ENCODE peak calls at places on chromosomes 7 and 10, in four cellular contexts. M is left ventricle myocardium inferior, D is prostate gland, G is adrenal gland. R is an unnamed sample.

GRCh38 chr7:150356265-150356897 is 12.2 kb upstream of the REPIN1 start:
- DNase-seq in M (no peak), D (no peak), G (no peak), R (no peak)

GRCh38 chr7:35468606-35469005 is 214.7 kb upstream of the TBX20 start:
- DNase-seq in M (no peak), D (no peak), G (no peak), R (no peak)

GRCh38 chr7:134083766-134084487 is 43.2 kb upstream of the LRGUK start:
- DNase-seq in M (no peak), D (no peak), G (peak; percentile 51), R (peak; percentile 24)

GRCh38 chr7:135180122-135180521 is 9.6 kb upstream of the CYREN start:
- DNase-seq in M (no peak), D (no peak), G (no peak), R (no peak)

GRCh38 chr7:103715376-103716110 is 269.5 kb upstream of the SLC26A5 start:
- DNase-seq in M (no peak), D (no peak), G (no peak), R (no peak)

GRCh38 chr10:131638049-131638448 is 262.8 kb upstream of the PPP2R2D start:
- DNase-seq in M (no peak), D (no peak), G (no peak), R (no peak)

GRCh38 chr10:18113881-18114280 is 26.3 kb upstream of the CACNB2 start:
- DNase-seq in M (no peak), D (no peak), G (no peak), R (no peak)

GRCh38 chr7:7424151-7424873 is 111.4 kb downstream of the COL28A1 start:
- DNase-seq in M (peak; percentile 35), D (peak; percentile 70), G (peak; percentile 73), R (peak; percentile 77)

GRCh38 chr10:16952010-16952550 is 134.9 kb upstream of the RSU1 start:
- DNase-seq in M (no peak), D (no peak), G (no peak), R (no peak)

GRCh38 chr7:105871142-105871541 is 5.3 kb downstream of the ATXN7L1 start:
- DNase-seq in M (no peak), D (no peak), G (no peak), R (no peak)

GRCh38 chr7:105769951-105770628 is 106.3 kb downstream of the ATXN7L1 start:
- DNase-seq in M (no peak), D (no peak), G (peak; percentile 46), R (peak; percentile 55)

GRCh38 chr10:22542773-22543172 is 171.6 kb downstream of the PIP4K2A start:
- DNase-seq in M (no peak), D (no peak), G (no peak), R (no peak)

GRCh38 chr10:653991-654646 is 35.3 kb downstream of the DIP2C start:
- DNase-seq in M (no peak), D (no peak), G (peak; percentile 75), R (no peak)

GRCh38 chr10:97123713-97124112 is 62.0 kb downstream of the SLIT1 start:
- DNase-seq in M (no peak), D (no peak), G (no peak), R (no peak)

GRCh38 chr10:112601214-112602090 is 154.4 kb downstream of the VTI1A start:
- DNase-seq in M (no peak), D (no peak), G (no peak), R (no peak)

GRCh38 chr7:12714436-12714737 is 27.0 kb downstream of the ARL4A start:
- DNase-seq in M (no peak), D (no peak), G (no peak), R (no peak)

GRCh38 chr7:139731802-139732470 is 45.9 kb downstream of the HIPK2 start:
- DNase-seq in M (peak; percentile 82), D (peak; percentile 89), G (peak; percentile 94), R (no peak)

GRCh38 chr10:74824184-74825032 is 2.0 kb upstream of the KAT6B start:
- DNase-seq in M (peak; percentile 36), D (peak; percentile 13), G (no peak), R (peak; percentile 18)

GRCh38 chr10:129790710-129791446 is 173.2 kb downstream of the EBF3 start:
- DNase-seq in M (no peak), D (no peak), G (no peak), R (no peak)

GRCh38 chr10:44696496-44696895 is 214.6 kb upstream of the TMEM72 start:
- DNase-seq in M (no peak), D (no peak), G (no peak), R (no peak)

GRCh38 chr10:31549936-31550335 is 230.9 kb downstream of the ZEB1 start:
- DNase-seq in M (no peak), D (no peak), G (no peak), R (no peak)

GRCh38 chr7:105030447-105030846 is 16.4 kb downstream of the KMT2E start:
- DNase-seq in M (no peak), D (no peak), G (no peak), R (no peak)

GRCh38 chr7:88226886-88227516 is 7.2 kb upstream of the SRI start:
- DNase-seq in M (no peak), D (no peak), G (no peak), R (no peak)

GRCh38 chr10:87760195-87760905 is 57.7 kb downstream of the ATAD1 start:
- DNase-seq in M (no peak), D (no peak), G (no peak), R (no peak)

GRCh38 chr10:8213735-8214134 is 159.2 kb downstream of the GATA3 start:
- DNase-seq in M (no peak), D (no peak), G (no peak), R (no peak)

GRCh38 chr10:77849039-77849664 is 77.4 kb downstream of the DLG5 start:
- DNase-seq in M (no peak), D (no peak), G (no peak), R (no peak)

GRCh38 chr10:90504172-90504571 is 353.7 kb downstream of the HTR7 start:
- DNase-seq in M (no peak), D (no peak), G (no peak), R (no peak)

GRCh38 chr10:71156436-71156835 is 55.9 kb upstream of the UNC5B start:
- DNase-seq in M (no peak), D (no peak), G (no peak), R (no peak)

GRCh38 chr10:73779539-73780197 is 2.2 kb upstream of the CHCHD1 start:
- DNase-seq in M (no peak), D (no peak), G (no peak), R (no peak)

GRCh38 chr7:5077740-5078139 is 32.1 kb downstream of the RBAK start:
- DNase-seq in M (no peak), D (no peak), G (peak; percentile 15), R (no peak)

GRCh38 chr10:105952153-105952552 is 1212.4 kb downstream of the SORCS1 start:
- DNase-seq in M (no peak), D (peak; percentile 22), G (no peak), R (peak; percentile 44)

GRCh38 chr10:24894728-24895127 is 57.7 kb downstream of the PRTFDC1 start:
- DNase-seq in M (no peak), D (no peak), G (no peak), R (no peak)

GRCh38 chr10:118543714-118544400 is 51.6 kb downstream of the PRLHR start:
- DNase-seq in M (peak; percentile 27), D (peak; percentile 46), G (peak; percentile 48), R (peak; percentile 66)

GRCh38 chr10:95399167-95399566 is 108.4 kb upstream of the PDLIM1 start:
- DNase-seq in M (no peak), D (no peak), G (no peak), R (no peak)

GRCh38 chr7:105840981-105841749 is 35.2 kb downstream of the ATXN7L1 start:
- DNase-seq in M (no peak), D (no peak), G (no peak), R (no peak)

GRCh38 chr7:123633553-123633952 is 22.1 kb upstream of the LMOD2 start:
- DNase-seq in M (no peak), D (no peak), G (no peak), R (no peak)

GRCh38 chr7:112869111-112869774 is 79.0 kb upstream of the TMEM168 start:
- DNase-seq in M (no peak), D (no peak), G (no peak), R (peak; percentile 60)

GRCh38 chr7:18715988-18716387 is 220.4 kb downstream of the HDAC9 start:
- DNase-seq in M (no peak), D (no peak), G (no peak), R (no peak)

GRCh38 chr10:49649294-49649693 is 30.2 kb upstream of the C10orf53 start:
- DNase-seq in M (no peak), D (no peak), G (no peak), R (no peak)

DNA sequence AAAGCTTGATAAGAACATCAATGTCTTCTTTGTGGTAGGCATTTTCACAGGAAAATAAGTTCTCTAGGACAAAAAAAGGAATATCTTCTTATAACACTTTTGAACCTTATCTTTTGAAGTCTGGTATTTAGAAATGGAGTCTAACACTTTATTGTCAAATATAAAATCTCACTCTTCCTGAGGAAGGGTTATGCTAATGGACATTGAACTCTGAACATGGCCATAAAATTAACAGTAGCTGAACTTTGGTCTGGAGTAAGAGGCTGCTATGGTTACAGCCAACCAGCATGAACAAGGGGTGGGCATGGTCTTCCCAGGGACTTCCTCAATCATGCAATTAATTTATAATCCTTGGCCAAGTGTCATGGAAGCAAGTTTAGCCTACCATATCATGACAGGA is at the start of gene CLRN3:
- DNase-seq in M (no peak), D (no peak), G (no peak), R (no peak)
- H3K36me3 ChIP-seq in M (no peaks in the 10 kb centered on the region), D (no peaks in the 10 kb centered on the region), G (no peaks in the 10 kb centered on the region), R (no peaks in the 10 kb centered on the region)

GRCh38 chr7:121752706-121753105 is 120.3 kb upstream of the PTPRZ1 start:
- DNase-seq in M (no peak), D (no peak), G (no peak), R (peak; percentile 10)
- TF ChIP-seq CTCF in M (no peak), D (no peak), G (peak; percentile 20), R (peak; percentile 55)

GRCh38 chr10:12375076-12375504 is 25.7 kb downstream of the CAMK1D start:
- DNase-seq in M (no peak), D (no peak), G (peak; percentile 26), R (peak; percentile 36)
- H3K4me3 ChIP-seq in M (no peak overlapping the region), D (no peak overlapping the region), G (no peak overlapping the region), R (no peak overlapping the region)

DNA sequence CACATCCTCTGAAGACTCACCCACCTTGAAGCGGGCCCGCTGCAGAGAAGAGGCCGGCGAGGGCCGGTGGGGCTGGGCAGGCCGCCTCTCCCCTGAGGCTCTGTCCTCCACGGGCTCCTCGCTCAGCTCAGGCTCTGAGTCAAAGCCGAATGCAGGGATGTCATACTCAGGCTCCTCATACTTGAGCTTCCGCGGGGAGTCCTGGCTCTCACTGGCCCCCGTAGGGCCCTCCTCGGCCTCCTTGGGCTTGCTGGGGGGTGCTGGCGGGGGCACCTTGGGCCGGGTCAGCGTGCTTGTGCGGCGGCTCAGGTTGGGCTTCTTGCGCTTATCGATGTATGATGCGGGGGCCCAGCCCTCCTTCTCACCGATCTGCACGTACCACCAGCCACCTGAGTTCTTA is 109.9 kb downstream of the NEURL1 start:
- DNase-seq in M (no peak), D (no peak), G (no peak), R (no peak)
- H3K36me3 ChIP-seq in M (peaks cover 37% of the 10 kb centered on the region), D (no peaks in the 10 kb centered on the region), G (peaks cover 29% of the 10 kb centered on the region), R (no peaks in the 10 kb centered on the region)

DNA sequence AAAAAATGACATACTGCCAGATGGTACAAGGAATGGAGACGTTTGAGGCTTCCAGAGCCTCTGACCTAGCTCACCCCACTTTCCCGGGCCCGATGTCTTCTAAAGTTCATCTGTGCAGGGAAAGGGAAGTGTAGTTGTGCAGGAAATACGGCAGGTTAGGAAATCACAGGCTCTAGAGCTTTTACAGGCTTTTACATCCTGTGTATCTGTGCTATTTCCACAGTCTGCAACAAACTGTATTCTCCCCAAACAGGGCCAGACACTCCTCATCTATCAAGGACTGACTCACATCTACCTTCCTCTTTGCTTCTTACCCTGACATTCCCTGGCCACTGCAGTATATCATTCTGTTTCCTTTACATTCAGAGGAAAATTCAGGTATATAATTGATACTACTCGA is 185.8 kb upstream of the PRSS58 start:
- DNase-seq in M (no peak), D (no peak), G (no peak), R (no peak)
- TF ChIP-seq CTCF in M (no peak), D (no peak), G (no peak), R (no peak)